ENCODE peak calls at places on chromosomes 2 and 18, in nine cellular contexts. S is endothelial cell; L is CD4-positive, alpha-beta T cell; U is coronary artery; C is B cell; F is cardiac fibroblast; B is nephron progenitor cell; Y is AG09319; Z is heart left ventricle. D is an unnamed sample.

GRCh38 chr2:219119422-219120043 is 41.1 kb downstream of the NHEJ1 start:
- DNase-seq in S (peak; percentile 64), L (peak; percentile 46), U (no peak), C (peak; percentile 50), F (peak; percentile 71), B (peak; percentile 81), Y (peak; percentile 20), Z (peak; percentile 72), D (peak; percentile 65)

GRCh38 chr2:179265082-179265575 is 497 bp upstream of the SESTD1 start:
- DNase-seq in S (no peak), L (no peak), U (no peak), C (no peak), F (peak; percentile 70), B (no peak), Y (no peak), Z (no peak), D (no peak)

GRCh38 chr2:24124003-24124585 is 825 bp downstream of the FAM228B start:
- DNase-seq in S (no peak), L (no peak), U (no peak), C (no peak), F (no peak), B (no peak), Y (no peak), Z (no peak), D (no peak)

GRCh38 chr2:211055438-211055837 is 499.0 kb downstream of the CPS1 start:
- DNase-seq in S (peak; percentile 39), L (no peak), U (no peak), C (no peak), F (peak; percentile 7), B (peak; percentile 27), Y (no peak), Z (no peak), D (no peak)

GRCh38 chr2:172821370-172822338 is 86.0 kb downstream of the RAPGEF4 start:
- DNase-seq in S (no peak), L (no peak), U (no peak), C (no peak), F (peak; percentile 71), B (no peak), Y (no peak), Z (no peak), D (no peak)

GRCh38 chr2:186653511-186653910 is 40.3 kb upstream of the FAM171B start:
- DNase-seq in S (no peak), L (no peak), U (no peak), C (no peak), F (no peak), B (no peak), Y (no peak), Z (no peak), D (no peak)

GRCh38 chr2:237708961-237709360 is 81.6 kb downstream of the LRRFIP1 start:
- DNase-seq in S (no peak), L (no peak), U (no peak), C (no peak), F (no peak), B (no peak), Y (no peak), Z (no peak), D (no peak)

GRCh38 chr2:3343012-3343411 is 34.6 kb downstream of the EIPR1 start:
- DNase-seq in S (no peak), L (no peak), U (no peak), C (no peak), F (no peak), B (no peak), Y (no peak), Z (no peak), D (no peak)

GRCh38 chr2:108534577-108535379 is 508 bp downstream of the LIMS1 start:
- DNase-seq in S (peak; percentile 48), L (peak; percentile 23), U (peak; percentile 79), C (no peak), F (no peak), B (peak; percentile 64), Y (no peak), Z (peak; percentile 75), D (peak; percentile 47)

GRCh38 chr18:79628416-79629248 is 51.0 kb upstream of the CTDP1 start:
- DNase-seq in S (no peak), L (no peak), U (peak; percentile 22), C (peak; percentile 22), F (no peak), B (no peak), Y (no peak), Z (no peak), D (no peak)

GRCh38 chr2:189024861-189025618 is 50.9 kb downstream of the COL3A1 start:
- DNase-seq in S (no peak), L (no peak), U (no peak), C (no peak), F (no peak), B (no peak), Y (no peak), Z (no peak), D (no peak)

GRCh38 chr2:128868686-128869551 is 550.3 kb upstream of the HS6ST1 start:
- DNase-seq in S (no peak), L (no peak), U (no peak), C (no peak), F (peak; percentile 3), B (no peak), Y (no peak), Z (no peak), D (no peak)

GRCh38 chr2:197675711-197676188 is 363 bp upstream of the RFTN2 start:
- DNase-seq in S (peak; percentile 34), L (no peak), U (no peak), C (no peak), F (peak; percentile 81), B (peak; percentile 39), Y (no peak), Z (no peak), D (no peak)

GRCh38 chr18:10188971-10189810 is 265.2 kb upstream of the APCDD1 start:
- DNase-seq in S (no peak), L (no peak), U (no peak), C (no peak), F (no peak), B (no peak), Y (no peak), Z (no peak), D (no peak)

GRCh38 chr2:216956820-216957493 is 97.1 kb upstream of the TNP1 start:
- DNase-seq in S (no peak), L (no peak), U (no peak), C (no peak), F (no peak), B (no peak), Y (no peak), Z (no peak), D (no peak)

GRCh38 chr2:95323347-95324155 is 26.4 kb downstream of the KCNIP3 start:
- DNase-seq in S (peak; percentile 45), L (no peak), U (no peak), C (no peak), F (peak; percentile 24), B (peak; percentile 53), Y (no peak), Z (peak; percentile 59), D (no peak)

DNA sequence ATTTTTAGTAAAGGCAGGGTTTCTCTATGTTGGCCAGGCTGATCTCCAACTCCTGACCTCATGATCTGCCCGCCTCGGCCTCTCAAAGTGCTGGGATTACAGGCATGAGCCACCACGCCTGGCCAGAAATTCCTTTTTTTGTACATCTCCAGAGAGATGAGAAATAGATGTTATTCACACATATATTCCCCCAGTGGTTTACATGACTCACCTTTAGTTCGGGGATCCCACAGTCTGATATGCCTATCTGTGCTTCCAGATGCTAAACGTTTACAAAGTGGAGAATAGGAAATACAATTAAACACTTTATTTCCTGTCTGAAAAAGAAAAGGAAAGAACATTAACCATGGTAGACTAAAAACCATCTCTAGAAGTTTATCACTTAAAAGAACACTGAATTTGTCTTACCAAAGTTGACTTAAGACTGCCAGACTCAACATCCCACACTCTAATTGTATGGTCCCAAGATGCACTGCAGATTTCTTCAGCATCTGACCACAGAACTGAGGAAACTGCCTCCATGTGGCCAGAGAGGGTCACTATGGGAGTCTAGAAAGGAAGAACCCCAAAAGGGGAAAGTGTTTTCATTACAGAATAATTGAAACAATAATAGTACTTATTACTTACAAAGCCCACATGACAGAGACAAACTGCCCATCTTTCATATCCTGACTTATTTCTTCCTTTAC is 12.6 kb upstream of the ICA1L start:
- DNase-seq in S (no peak), L (no peak), U (no peak), C (no peak), F (peak; percentile 13), B (no peak), Y (no peak), Z (no peak), D (no peak)
- TF ChIP-seq CTCF in S (no peak), L (no peak), U (no peak), C (no peak), F (peak; percentile 16), B (no peak), Y (peak; percentile 3), Z (no peak), D (no peak)

DNA sequence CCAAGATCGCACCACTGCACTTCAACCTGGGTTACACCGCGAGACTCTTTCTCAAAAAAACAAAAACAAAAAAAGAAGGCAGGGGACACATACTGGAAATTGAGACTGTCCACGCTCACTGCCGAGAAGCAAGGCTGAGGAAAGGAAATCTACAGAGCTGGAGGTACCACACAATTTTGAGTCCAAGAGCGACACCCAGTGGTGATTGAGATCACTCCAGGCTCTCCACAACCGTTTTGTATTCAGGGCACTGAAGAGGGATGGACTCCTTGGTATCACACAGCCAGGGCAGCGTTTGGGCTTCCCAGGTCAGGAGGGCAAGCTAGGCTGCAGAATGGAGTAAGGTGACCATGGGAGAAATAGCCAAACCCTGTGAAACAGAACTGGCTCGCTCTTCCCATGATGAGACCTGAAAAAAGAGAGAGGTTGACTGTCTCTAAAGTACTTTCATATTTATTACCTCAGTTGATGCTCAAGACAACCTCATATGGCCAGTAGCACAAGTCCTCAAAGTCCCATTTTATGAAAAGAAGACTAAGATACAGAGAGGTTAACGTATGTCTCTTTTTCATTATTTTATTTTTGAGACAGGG is 74.5 kb upstream of the YPEL5 start:
- DNase-seq in S (peak; percentile 80), L (peak; percentile 17), U (peak; percentile 73), C (peak; percentile 36), F (peak; percentile 77), B (peak; percentile 75), Y (peak; percentile 40), Z (no peak), D (peak; percentile 71)
- TF ChIP-seq CTCF in S (peak; percentile 73), L (peak; percentile 58), U (peak; percentile 36), C (peak; percentile 76), F (peak; percentile 76), B (peak; percentile 79), Y (peak; percentile 85), Z (peak; percentile 74), D (peak; percentile 74)

GRCh38 chr2:10220516-10221391 is 82.0 kb upstream of the HPCAL1 start:
- DNase-seq in S (no peak), L (no peak), U (no peak), C (no peak), F (peak; percentile 45), B (no peak), Y (peak; percentile 20), Z (peak; percentile 51), D (no peak)
- TF ChIP-seq CTCF in S (no peak), L (no peak), U (no peak), C (no peak), F (no peak), B (no peak), Y (no peak), Z (no peak), D (no peak)

GRCh38 chr18:23964282-23965238 is 50.0 kb upstream of the TTC39C start:
- DNase-seq in S (no peak), L (peak; percentile 39), U (no peak), C (no peak), F (no peak), B (no peak), Y (no peak), Z (no peak), D (no peak)
- TF ChIP-seq CTCF in S (no peak), L (peak; percentile 14), U (no peak), C (no peak), F (no peak), B (no peak), Y (no peak), Z (no peak), D (peak; percentile 15)

GRCh38 chr2:46407852-46408455 is 71.4 kb upstream of the TMEM247 start:
- DNase-seq in S (no peak), L (no peak), U (no peak), C (no peak), F (no peak), B (no peak), Y (no peak), Z (no peak), D (no peak)
- TF ChIP-seq CTCF in S (no peak), L (no peak), U (no peak), C (no peak), F (no peak), B (no peak), Y (no peak), Z (no peak), D (no peak)

D was measured in GM10248.